ENCODE peak calls at places on chromosomes 3 and 15, in six cellular contexts. Z is HEK293T, I is SW480, R is iris pigment epithelial cell, U is right cardiac atrium, L is KG1. A is an unnamed sample.

GRCh38 chr3:61632568-61633175 is 71.3 kb downstream of the PTPRG start:
- DNase-seq in Z (no peak), I (no peak), R (peak; percentile 28), U (no peak), L (no peak), A (no peak)

GRCh38 chr3:151789853-151790463 is 24.0 kb upstream of the AADAC start:
- DNase-seq in Z (no peak), I (no peak), R (no peak), U (no peak), L (no peak), A (no peak)

GRCh38 chr3:30073622-30074021 is 532.8 kb upstream of the TGFBR2 start:
- DNase-seq in Z (no peak), I (peak; percentile 68), R (peak; percentile 21), U (no peak), L (no peak), A (no peak)

GRCh38 chr15:79058260-79058850 is 32.2 kb downstream of the RASGRF1 start:
- DNase-seq in Z (no peak), I (no peak), R (no peak), U (no peak), L (no peak), A (no peak)

GRCh38 chr3:67940200-67940952 is 286.0 kb upstream of the SUCLG2 start:
- DNase-seq in Z (no peak), I (no peak), R (peak; percentile 53), U (peak; percentile 34), L (no peak), A (no peak)

GRCh38 chr15:91849749-91850161 is 3.8 kb upstream of the SLCO3A1 start:
- DNase-seq in Z (peak; percentile 35), I (peak; percentile 36), R (peak; percentile 33), U (no peak), L (peak; percentile 83), A (no peak)

GRCh38 chr15:24748812-24749439 is 73.4 kb downstream of the NPAP1 start:
- DNase-seq in Z (no peak), I (no peak), R (no peak), U (no peak), L (no peak), A (no peak)

GRCh38 chr15:40493089-40493840 is 22.5 kb downstream of the CHST14 start:
- DNase-seq in Z (no peak), I (peak; percentile 89), R (no peak), U (no peak), L (no peak), A (no peak)

GRCh38 chr3:112446343-112446742 is 52.9 kb downstream of the BTLA start:
- DNase-seq in Z (no peak), I (no peak), R (peak; percentile 64), U (no peak), L (no peak), A (no peak)

GRCh38 chr15:36917411-36918267 is 182.7 kb downstream of the MEIS2 start:
- DNase-seq in Z (no peak), I (no peak), R (no peak), U (no peak), L (no peak), A (no peak)

GRCh38 chr3:159919873-159920272 is 68.8 kb upstream of the IL12A start:
- DNase-seq in Z (no peak), I (no peak), R (peak; percentile 76), U (no peak), L (no peak), A (no peak)

GRCh38 chr15:42012241-42012640 is 8.6 kb downstream of the PLA2G4E start:
- DNase-seq in Z (no peak), I (peak; percentile 27), R (no peak), U (no peak), L (no peak), A (no peak)

GRCh38 chr3:99410789-99411311 is 227.5 kb upstream of the COL8A1 start:
- DNase-seq in Z (no peak), I (no peak), R (peak; percentile 94), U (no peak), L (no peak), A (no peak)

GRCh38 chr15:60601098-60601497 is 122.2 kb upstream of the ICE2 start:
- DNase-seq in Z (no peak), I (no peak), R (no peak), U (no peak), L (no peak), A (no peak)

GRCh38 chr3:44495636-44496415 is 18.4 kb upstream of the ZNF445 start:
- DNase-seq in Z (no peak), I (no peak), R (no peak), U (no peak), L (no peak), A (no peak)

GRCh38 chr3:150544726-150545125 is 1.6 kb downstream of the SERP1 start:
- DNase-seq in Z (no peak), I (no peak), R (peak; percentile 53), U (no peak), L (no peak), A (no peak)

GRCh38 chr15:83658406-83658805 is 4.5 kb downstream of the ADAMTSL3 start:
- DNase-seq in Z (no peak), I (no peak), R (no peak), U (peak; percentile 79), L (no peak), A (peak; percentile 66)

GRCh38 chr3:187186801-187187421 is 10.4 kb upstream of the RTP1 start:
- DNase-seq in Z (no peak), I (no peak), R (peak; percentile 96), U (peak; percentile 77), L (no peak), A (peak; percentile 69)

GRCh38 chr3:192906940-192907339 is 10.7 kb downstream of the MB21D2 start:
- DNase-seq in Z (no peak), I (no peak), R (no peak), U (no peak), L (no peak), A (no peak)

GRCh38 chr3:107704477-107704876 is 181.7 kb downstream of the BBX start:
- DNase-seq in Z (no peak), I (no peak), R (peak; percentile 73), U (no peak), L (no peak), A (no peak)

GRCh38 chr15:70260096-70260495 is 162.4 kb upstream of the TLE3 start:
- DNase-seq in Z (no peak), I (no peak), R (no peak), U (no peak), L (peak; percentile 29), A (no peak)

GRCh38 chr3:30435950-30436349 is 170.5 kb upstream of the TGFBR2 start:
- DNase-seq in Z (no peak), I (no peak), R (no peak), U (no peak), L (no peak), A (no peak)

GRCh38 chr15:75493732-75494131 is 42.2 kb upstream of the SIN3A start:
- DNase-seq in Z (no peak), I (no peak), R (no peak), U (no peak), L (no peak), A (no peak)

GRCh38 chr15:42854576-42854975 is 66.0 kb downstream of the TTBK2 start:
- DNase-seq in Z (no peak), I (no peak), R (no peak), U (no peak), L (no peak), A (no peak)

GRCh38 chr3:100653731-100654309 is 44.4 kb downstream of the ADGRG7 start:
- DNase-seq in Z (no peak), I (no peak), R (no peak), U (no peak), L (no peak), A (no peak)

GRCh38 chr3:30696403-30696819 is 90.0 kb downstream of the TGFBR2 start:
- DNase-seq in Z (no peak), I (no peak), R (no peak), U (peak; percentile 77), L (no peak), A (no peak)

GRCh38 chr3:106590259-106590658 is 721.4 kb upstream of the CBLB start:
- DNase-seq in Z (no peak), I (no peak), R (peak; percentile 39), U (no peak), L (no peak), A (no peak)

GRCh38 chr3:118984699-118985098 is 49.9 kb downstream of the IGSF11 start:
- DNase-seq in Z (no peak), I (peak; percentile 8), R (no peak), U (no peak), L (no peak), A (no peak)

GRCh38 chr3:123481722-123482457 is 33.0 kb upstream of the ADCY5 start:
- DNase-seq in Z (no peak), I (no peak), R (no peak), U (no peak), L (no peak), A (no peak)

GRCh38 chr3:165624761-165625160 is 212.5 kb downstream of the BCHE start:
- DNase-seq in Z (no peak), I (no peak), R (peak; percentile 49), U (no peak), L (no peak), A (no peak)

GRCh38 chr15:51103330-51103729 is 8.6 kb upstream of the TNFAIP8L3 start:
- DNase-seq in Z (no peak), I (no peak), R (peak; percentile 76), U (no peak), L (no peak), A (no peak)

GRCh38 chr15:47603026-47603425 is 114.3 kb upstream of the SEMA6D start:
- DNase-seq in Z (no peak), I (no peak), R (peak; percentile 9), U (no peak), L (no peak), A (no peak)

GRCh38 chr3:165519687-165520086 is 317.5 kb downstream of the BCHE start:
- DNase-seq in Z (no peak), I (no peak), R (no peak), U (no peak), L (no peak), A (no peak)

GRCh38 chr3:46659285-46659684 is 34.2 kb downstream of the ALS2CL start:
- DNase-seq in Z (peak; percentile 4), I (no peak), R (no peak), U (no peak), L (no peak), A (no peak)

GRCh38 chr3:104245981-104246380 is 1120.7 kb upstream of the ALCAM start:
- DNase-seq in Z (no peak), I (no peak), R (peak; percentile 5), U (no peak), L (no peak), A (no peak)

GRCh38 chr3:117763561-117763960 is 1054.0 kb downstream of the TUSC7 start:
- DNase-seq in Z (no peak), I (no peak), R (no peak), U (no peak), L (no peak), A (no peak)

GRCh38 chr15:63256433-63256884 is 20.9 kb upstream of the APH1B start:
- DNase-seq in Z (no peak), I (peak; percentile 22), R (peak; percentile 90), U (no peak), L (no peak), A (no peak)

A was measured in Right ventricle myocardium inferior.